ENCODE peak calls at places on chromosomes 11 and 22, in ten cellular contexts. M is stomach; B is GM23248; J is hepatocyte; H is body of pancreas; Z is CD8-positive, alpha-beta T cell; Q is spleen; I is IMR-90; U is fibroblast of lung; Y is HCT116. O is an unnamed sample. For H3K4me1, the result is how much of the 10 kb centered on the place peaks cover.

GRCh38 chr11:72712168-72712721 is 38.0 kb upstream of the PDE2A start:
- DNase-seq in M (no peak), B (no peak), J (no peak), H (no peak), Z (no peak), Q (peak), I (no peak), U (peak), Y (no peak), O (no peak)

GRCh38 chr22:43811777-43812148 is 342 bp downstream of the EFCAB6 start:
- DNase-seq in M (no peak), B (peak), J (peak), H (no peak), Z (peak), Q (no peak), I (peak), U (peak), Y (no peak), O (no peak)

GRCh38 chr22:27561301-27561820 is 240.2 kb downstream of the MN1 start:
- DNase-seq in M (no peak), B (peak), J (no peak), H (no peak), Z (no peak), Q (no peak), I (no peak), U (no peak), Y (no peak), O (no peak)

GRCh38 chr11:95145430-95146063 is 55.9 kb downstream of the ENDOD1 start:
- DNase-seq in M (no peak), B (no peak), J (no peak), H (no peak), Z (no peak), Q (no peak), I (no peak), U (no peak), Y (no peak), O (no peak)

GRCh38 chr11:2816517-2816916 is 69.1 kb downstream of the CDKN1C start:
- DNase-seq in M (no peak), B (no peak), J (no peak), H (no peak), Z (no peak), Q (peak), I (no peak), U (no peak), Y (no peak), O (no peak)

GRCh38 chr22:27666272-27666997 is 135.1 kb downstream of the MN1 start:
- DNase-seq in M (no peak), B (no peak), J (no peak), H (no peak), Z (no peak), Q (no peak), I (no peak), U (no peak), Y (no peak), O (no peak)

GRCh38 chr22:41526802-41527799 is 17.2 kb downstream of the POLR3H start:
- DNase-seq in M (peak), B (peak), J (peak), H (peak), Z (peak), Q (peak), I (peak), U (no peak), Y (no peak), O (peak)

GRCh38 chr11:84691830-84692229 is 935.3 kb downstream of the DLG2 start:
- DNase-seq in M (no peak), B (no peak), J (no peak), H (no peak), Z (no peak), Q (no peak), I (no peak), U (peak), Y (no peak), O (no peak)

GRCh38 chr22:20578707-20579106 is 71.3 kb downstream of the MED15 start:
- DNase-seq in M (no peak), B (no peak), J (no peak), H (no peak), Z (no peak), Q (no peak), I (no peak), U (no peak), Y (no peak), O (no peak)

GRCh38 chr11:692824-693414 is 2.1 kb downstream of the DEAF1 start:
- DNase-seq in M (no peak), B (no peak), J (no peak), H (no peak), Z (no peak), Q (peak), I (no peak), U (no peak), Y (no peak), O (no peak)

GRCh38 chr11:58391879-58392278 is 14.8 kb downstream of the OR5B3 start:
- DNase-seq in M (no peak), B (peak), J (no peak), H (no peak), Z (no peak), Q (no peak), I (peak), U (peak), Y (no peak), O (no peak)

GRCh38 chr11:37710031-37710430 is 1112.0 kb upstream of the RAG2 start:
- DNase-seq in M (no peak), B (no peak), J (peak), H (no peak), Z (no peak), Q (no peak), I (peak), U (peak), Y (no peak), O (no peak)

GRCh38 chr11:79116600-79116999 is 324.2 kb downstream of the TENM4 start:
- DNase-seq in M (no peak), B (no peak), J (no peak), H (no peak), Z (no peak), Q (no peak), I (no peak), U (no peak), Y (no peak), O (no peak)

GRCh38 chr11:114272311-114272710 is 23.9 kb upstream of the NNMT start:
- DNase-seq in M (no peak), B (no peak), J (no peak), H (no peak), Z (no peak), Q (no peak), I (no peak), U (no peak), Y (no peak), O (no peak)

GRCh38 chr11:15590131-15590530 is 475.4 kb downstream of the INSC start:
- DNase-seq in M (no peak), B (peak), J (peak), H (no peak), Z (no peak), Q (no peak), I (peak), U (peak), Y (no peak), O (no peak)

GRCh38 chr11:130383363-130384168 is 44.8 kb downstream of the ADAMTS8 start:
- DNase-seq in M (no peak), B (peak), J (peak), H (no peak), Z (no peak), Q (no peak), I (peak), U (peak), Y (no peak), O (no peak)

GRCh38 chr11:88338223-88338661 is 706 bp upstream of the CTSC start:
- DNase-seq in M (peak), B (peak), J (peak), H (peak), Z (peak), Q (peak), I (peak), U (peak), Y (no peak), O (peak)

GRCh38 chr22:33114570-33114969 is 56.4 kb upstream of the SYN3 start:
- DNase-seq in M (no peak), B (peak), J (no peak), H (no peak), Z (no peak), Q (no peak), I (no peak), U (no peak), Y (no peak), O (no peak)

GRCh38 chr11:17275376-17276235 is 933 bp upstream of the NUCB2 start:
- DNase-seq in M (no peak), B (peak), J (no peak), H (no peak), Z (no peak), Q (no peak), I (no peak), U (no peak), Y (no peak), O (no peak)

GRCh38 chr11:117949062-117949461 is 19.9 kb upstream of the TMPRSS13 start:
- DNase-seq in M (no peak), B (no peak), J (no peak), H (no peak), Z (no peak), Q (no peak), I (no peak), U (no peak), Y (no peak), O (no peak)

GRCh38 chr11:122441702-122442092 is 213.8 kb upstream of the UBASH3B start:
- DNase-seq in M (no peak), B (peak), J (peak), H (no peak), Z (no peak), Q (no peak), I (no peak), U (no peak), Y (no peak), O (no peak)

GRCh38 chr11:133964356-133964755 is 7.6 kb upstream of the IGSF9B start:
- DNase-seq in M (no peak), B (no peak), J (no peak), H (no peak), Z (no peak), Q (no peak), I (no peak), U (no peak), Y (no peak), O (no peak)

GRCh38 chr11:67999201-67999629 is 4.7 kb downstream of the UNC93B1 start:
- DNase-seq in M (no peak), B (no peak), J (no peak), H (no peak), Z (no peak), Q (no peak), I (no peak), U (no peak), Y (no peak), O (no peak)

GRCh38 chr11:64970731-64971151 is 1.2 kb downstream of the MAJIN start:
- DNase-seq in M (no peak), B (no peak), J (no peak), H (no peak), Z (peak), Q (no peak), I (no peak), U (no peak), Y (no peak), O (no peak)

GRCh38 chr22:17501679-17502285 is 61.5 kb upstream of the SLC25A18 start:
- DNase-seq in M (no peak), B (peak), J (peak), H (peak), Z (no peak), Q (no peak), I (peak), U (peak), Y (peak), O (peak)

GRCh38 chr22:25754527-25755202 is 12.7 kb downstream of the MYO18B start:
- DNase-seq in M (no peak), B (peak), J (no peak), H (peak), Z (no peak), Q (no peak), I (peak), U (peak), Y (no peak), O (no peak)

GRCh38 chr22:23910496-23911190 is 16.5 kb downstream of the MIF start:
- DNase-seq in M (no peak), B (no peak), J (no peak), H (no peak), Z (no peak), Q (no peak), I (no peak), U (no peak), Y (no peak), O (no peak)

GRCh38 chr11:64809781-64810241 is 540 bp downstream of the MEN1 start:
- DNase-seq in M (peak), B (peak), J (peak), H (peak), Z (no peak), Q (peak), I (no peak), U (peak), Y (peak), O (peak)

GRCh38 chr22:26589367-26589844 is 526 bp downstream of the TPST2 start:
- DNase-seq in M (peak), B (peak), J (peak), H (peak), Z (peak), Q (peak), I (peak), U (peak), Y (no peak), O (peak)

GRCh38 chr11:123586568-123586967 is 67.9 kb downstream of the SCN3B start:
- DNase-seq in M (no peak), B (no peak), J (no peak), H (no peak), Z (no peak), Q (no peak), I (no peak), U (no peak), Y (no peak), O (no peak)

GRCh38 chr11:46348566-46348981 is 1.3 kb downstream of the DGKZ start:
- DNase-seq in M (no peak), B (no peak), J (no peak), H (peak), Z (no peak), Q (no peak), I (no peak), U (no peak), Y (no peak), O (no peak)
- H3K4me3 ChIP-seq in M (peak), B (peak), J (no peak), H (peak), Z (peak), Q (peak), I (peak), U (peak), Y (peak), O (peak)

DNA sequence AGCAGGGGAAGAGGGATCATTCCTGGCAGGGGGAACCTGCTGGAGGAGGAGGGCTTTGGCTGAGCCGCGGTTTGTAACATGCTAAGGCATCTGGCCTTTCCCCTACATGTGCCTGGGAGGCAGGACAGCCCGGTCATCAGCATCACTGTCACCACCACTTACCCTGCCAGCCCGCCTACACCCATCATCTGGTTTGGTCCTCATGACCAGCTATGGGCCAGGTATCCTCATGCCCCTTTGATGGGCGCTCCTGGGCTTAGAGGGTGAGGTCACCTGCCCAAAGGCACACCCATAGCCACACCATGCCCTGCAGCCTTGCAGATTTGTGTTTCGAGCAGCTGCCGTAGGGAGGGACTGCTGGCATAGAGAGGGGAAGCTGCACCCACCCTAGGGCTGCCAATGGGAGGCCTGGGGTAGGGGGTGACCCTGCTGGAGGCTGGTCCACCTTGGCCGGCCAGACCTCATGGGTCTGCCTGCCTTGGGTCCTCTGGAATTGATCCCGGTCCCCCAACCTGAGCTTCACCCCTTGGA is 2.6 kb downstream of the MRGPRF start:
- DNase-seq in M (no peak), B (peak), J (no peak), H (no peak), Z (no peak), Q (peak), I (peak), U (peak), Y (no peak), O (no peak)
- H3K4me1 ChIP-seq in M (half or more), B (under half), J (half or more), H (under half), Z (under half), Q (half or more), I (half or more), U (under half), Y (under half), O (half or more)

GRCh38 chr11:85855341-85855656 is at the start of gene CCDC83:
- DNase-seq in M (no peak), B (no peak), J (no peak), H (no peak), Z (no peak), Q (no peak), I (no peak), U (no peak), Y (no peak), O (no peak)
- H3K4me3 ChIP-seq in M (peak), B (peak), J (peak), H (peak), Z (peak), Q (peak), I (peak), U (peak), Y (peak), O (peak)

DNA sequence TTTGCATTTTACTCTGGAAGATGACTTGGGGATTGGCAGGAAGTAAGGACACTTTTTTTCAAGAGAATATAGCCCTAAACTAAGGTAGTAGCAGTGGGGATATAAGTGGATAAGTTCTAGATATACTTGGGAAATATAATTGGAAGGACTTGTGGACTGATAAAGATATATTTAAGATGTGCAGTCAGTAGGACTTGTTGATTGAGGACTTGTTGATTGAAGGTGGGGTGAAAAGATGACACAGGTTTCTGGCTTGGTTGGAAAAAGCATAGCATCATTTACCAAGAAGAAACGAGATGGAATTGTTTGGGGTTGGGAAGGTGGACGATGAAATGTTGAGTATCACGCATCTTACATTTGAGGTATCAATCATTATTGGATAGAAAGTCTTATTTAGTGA is 1.5 kb upstream of the TAF10 start:
- DNase-seq in M (no peak), B (no peak), J (no peak), H (no peak), Z (no peak), Q (no peak), I (no peak), U (no peak), Y (no peak), O (no peak)
- H3K4me1 ChIP-seq in M (half or more), B (under half), J (under half), H (under half), Z (under half), Q (half or more), I (under half), U (under half), Y (under half), O (under half)

DNA sequence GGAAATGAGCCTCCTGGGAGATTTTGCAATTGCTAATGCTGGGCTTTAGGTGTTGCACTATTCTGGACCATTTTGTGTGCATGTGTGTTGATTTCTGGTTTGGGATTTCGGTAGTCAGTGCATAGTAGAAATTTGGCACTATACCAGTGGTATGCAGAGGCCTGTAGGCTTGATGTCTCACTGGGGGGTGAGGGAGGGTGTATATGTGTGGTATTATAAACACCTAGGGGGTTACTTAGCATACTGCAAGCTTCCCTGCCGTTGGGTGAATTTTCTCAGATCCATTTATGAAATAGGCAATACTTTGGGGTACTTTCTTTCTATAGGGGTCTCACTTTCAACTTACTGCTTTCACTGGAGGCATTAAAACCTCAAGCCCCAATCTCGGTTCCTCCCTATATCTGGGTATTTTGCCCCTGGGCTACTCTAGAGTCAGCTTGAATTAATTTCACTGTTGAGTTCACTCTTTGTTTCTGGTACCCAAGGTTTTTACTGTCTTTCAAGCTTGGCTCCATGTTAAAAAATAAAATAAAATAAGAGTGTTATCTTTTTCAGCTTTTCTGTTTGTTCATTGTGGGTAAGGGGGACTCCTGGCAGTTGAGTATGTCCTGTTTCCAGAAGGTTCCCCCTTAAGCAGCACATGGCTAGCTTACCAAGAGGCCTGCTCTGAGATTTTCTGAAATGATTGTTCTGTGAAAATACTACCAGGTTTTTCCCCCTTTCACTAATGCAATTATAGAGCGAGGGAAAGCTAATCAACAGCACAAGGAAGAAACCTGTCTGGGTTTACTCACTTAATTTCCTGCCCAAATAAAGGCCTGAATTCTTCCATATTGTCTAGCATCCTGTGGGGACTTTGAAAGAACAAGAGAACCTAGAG is 45.8 kb downstream of the PPFIBP2 start:
- DNase-seq in M (no peak), B (no peak), J (no peak), H (no peak), Z (no peak), Q (no peak), I (no peak), U (no peak), Y (no peak), O (no peak)
- H3K4me3 ChIP-seq in M (no peak), B (no peak), J (no peak), H (no peak), Z (no peak), Q (no peak), I (no peak), U (no peak), Y (no peak), O (no peak)

GRCh38 chr11:96328395-96329010 is 14.5 kb downstream of the MAML2 start:
- DNase-seq in M (no peak), B (no peak), J (no peak), H (no peak), Z (no peak), Q (no peak), I (peak), U (peak), Y (no peak), O (no peak)

GRCh38 chr11:96330511-96330859 is 12.5 kb downstream of the MAML2 start:
- DNase-seq in M (no peak), B (no peak), J (no peak), H (no peak), Z (no peak), Q (no peak), I (no peak), U (no peak), Y (no peak), O (no peak)

GRCh38 chr11:96329855-96330510 is 13.0 kb downstream of the MAML2 start:
- DNase-seq in M (no peak), B (no peak), J (no peak), H (no peak), Z (no peak), Q (no peak), I (no peak), U (peak), Y (no peak), O (no peak)

GRCh38 chr11:96331556-96332168 is 11.3 kb downstream of the MAML2 start:
- DNase-seq in M (no peak), B (peak), J (no peak), H (no peak), Z (no peak), Q (no peak), I (no peak), U (no peak), Y (no peak), O (no peak)

GRCh38 chr11:96329419-96329818 is 13.6 kb downstream of the MAML2 start:
- DNase-seq in M (no peak), B (no peak), J (no peak), H (no peak), Z (no peak), Q (no peak), I (no peak), U (peak), Y (no peak), O (no peak)
- H3K4me1 ChIP-seq in M (half or more), B (half or more), J (half or more), H (under half), Z (half or more), Q (half or more), I (under half), U (under half), Y (under half), O (half or more)

DNA sequence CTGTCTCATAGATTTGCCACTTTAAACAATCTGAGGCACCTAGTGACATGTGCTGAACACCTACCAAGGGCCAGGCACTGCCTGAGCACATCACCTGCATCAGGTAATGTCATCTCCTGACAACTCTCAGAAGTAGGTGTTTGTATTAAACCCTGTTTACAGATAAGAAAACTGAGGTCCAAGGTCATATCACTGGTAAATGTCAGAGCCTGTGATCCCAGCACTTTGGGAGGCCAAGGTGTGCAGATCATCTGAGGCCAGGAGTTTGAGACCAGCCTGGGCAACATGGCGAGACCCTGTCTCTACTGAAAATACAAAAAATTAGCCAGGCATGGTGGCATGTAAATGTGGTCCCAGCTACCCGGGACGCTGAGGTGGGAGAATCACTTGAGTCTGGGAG is 39.1 kb upstream of the ACCSL start:
- DNase-seq in M (peak), B (no peak), J (no peak), H (no peak), Z (no peak), Q (no peak), I (no peak), U (no peak), Y (no peak), O (peak)
- H3K4me3 ChIP-seq in M (no peak), B (no peak), J (no peak), H (no peak), Z (no peak), Q (no peak), I (no peak), U (no peak), Y (no peak), O (no peak)

O was measured in Caco-2.